ENCODE peak calls at places on chromosome 5, in nine cellular contexts. N is hippocampal formation, A is GM04504, S is GM23248, Z is cardiac muscle cell, F is NCI-H748 treated with DMSO at 0.1 percent for 48 hours, X is hepatic stellate cell, E is aorta, O is NCI-H1092 treated with DMSO at 0.1 percent for 48 hours. M is an unnamed sample.

GRCh38 chr5:134555889-134556311 is 30.4 kb downstream of the JADE2 start:
- DNase-seq in F (no peak), E (peak), S (peak), N (peak), A (no peak), O (peak), X (peak), Z (peak), M (peak)

GRCh38 chr5:65076251-65076869 is 307.6 kb downstream of the CWC27 start:
- DNase-seq in N (no peak), F (no peak), O (no peak), E (no peak), A (no peak), Z (peak), X (peak), S (peak), M (no peak)

GRCh38 chr5:137075163-137075970 is 423.8 kb downstream of the SPOCK1 start:
- DNase-seq in S (peak), Z (peak), O (peak), F (peak), X (peak), A (no peak), N (no peak), E (no peak), M (peak)

GRCh38 chr5:72209515-72210115 is 102.3 kb downstream of the MAP1B start:
- DNase-seq in Z (peak), E (no peak), X (no peak), A (peak), O (peak), F (no peak), S (peak), N (no peak), M (no peak)

GRCh38 chr5:179166886-179167841 is 107.0 kb downstream of the ZNF354C start:
- DNase-seq in A (peak), O (peak), Z (peak), F (no peak), E (peak), N (peak), S (peak), X (peak), M (peak)

GRCh38 chr5:157864067-157864466 is 5.1 kb upstream of the CLINT1 start:
- DNase-seq in F (no peak), S (no peak), O (no peak), N (no peak), Z (no peak), A (no peak), X (no peak), E (no peak), M (peak)

GRCh38 chr5:58411372-58411771 is 48.5 kb downstream of the PLK2 start:
- DNase-seq in N (no peak), A (no peak), X (no peak), S (peak), F (no peak), Z (no peak), O (no peak), E (no peak), M (no peak)

GRCh38 chr5:176542135-176542595 is 5.0 kb upstream of the RNF44 start:
- DNase-seq in S (no peak), E (no peak), N (no peak), A (no peak), F (no peak), O (no peak), X (no peak), Z (no peak), M (peak)

GRCh38 chr5:51811883-51812282 is 428.6 kb downstream of the ISL1 start:
- DNase-seq in O (no peak), E (no peak), X (no peak), A (no peak), F (no peak), S (no peak), Z (no peak), N (no peak), M (no peak)

GRCh38 chr5:35773936-35774335 is 82.8 kb upstream of the IL7R start:
- DNase-seq in N (no peak), Z (peak), F (no peak), X (no peak), E (no peak), A (no peak), S (peak), O (no peak), M (no peak)

GRCh38 chr5:63697811-63698210 is 264.4 kb downstream of the HTR1A start:
- DNase-seq in S (no peak), A (no peak), O (no peak), Z (no peak), F (no peak), E (no peak), X (no peak), N (peak), M (no peak)

GRCh38 chr5:2895876-2896275 is 144.4 kb upstream of the IRX2 start:
- DNase-seq in E (no peak), Z (no peak), N (no peak), S (no peak), A (no peak), X (no peak), F (no peak), O (no peak), M (no peak)

GRCh38 chr5:30690931-30691330 is 502.6 kb upstream of the CDH6 start:
- DNase-seq in X (no peak), N (no peak), S (no peak), E (no peak), O (no peak), F (no peak), A (no peak), Z (no peak), M (no peak)

GRCh38 chr5:15183520-15183919 is 311.9 kb upstream of the ANKH start:
- DNase-seq in A (no peak), X (peak), S (peak), N (no peak), E (no peak), O (no peak), Z (peak), F (no peak), M (no peak)

GRCh38 chr5:33488558-33489355 is 48.0 kb downstream of the TARS1 start:
- DNase-seq in S (no peak), Z (no peak), X (no peak), F (no peak), E (no peak), A (no peak), N (no peak), O (no peak), M (no peak)

GRCh38 chr5:77208507-77209163 is 1.8 kb upstream of the PDE8B start:
- DNase-seq in O (no peak), F (no peak), Z (no peak), X (no peak), S (peak), E (peak), A (no peak), N (no peak), M (no peak)

GRCh38 chr5:72194846-72195245 is 87.6 kb downstream of the MAP1B start:
- DNase-seq in A (no peak), N (no peak), Z (no peak), F (no peak), E (no peak), X (no peak), S (no peak), O (no peak), M (no peak)

GRCh38 chr5:78182838-78183237 is 111.7 kb downstream of the AP3B1 start:
- DNase-seq in S (no peak), E (no peak), X (no peak), N (no peak), O (no peak), A (no peak), F (no peak), Z (no peak), M (no peak)